ENCODE peak calls at places on chromosomes 6 and 20, in six cellular contexts. B is activated naive CD4-positive, alpha-beta T cell; Q is memory B cell; Y is amniotic stem cell; A is Kasumi-1; S is nucleus accumbens. L is an unnamed sample.

GRCh38 chr20:63234693-63235398 is 859 bp upstream of the BIRC7 start:
- DNase-seq in B (no peak), Q (no peak), Y (no peak), A (no peak), S (no peak), L (peak)

GRCh38 chr20:62043131-62043914 is 22.4 kb downstream of the TAF4 start:
- DNase-seq in B (no peak), Q (no peak), Y (no peak), A (no peak), S (no peak), L (no peak)

GRCh38 chr6:79170915-79171314 is 63.6 kb downstream of the HMGN3 start:
- DNase-seq in B (no peak), Q (no peak), Y (no peak), A (no peak), S (no peak), L (peak)

GRCh38 chr6:128204621-128205020 is 303.8 kb upstream of the THEMIS start:
- DNase-seq in B (no peak), Q (no peak), Y (no peak), A (no peak), S (no peak), L (no peak)

GRCh38 chr20:57202309-57202708 is 64.1 kb downstream of the BMP7 start:
- DNase-seq in B (no peak), Q (no peak), Y (no peak), A (no peak), S (no peak), L (no peak)

GRCh38 chr6:45587229-45588060 is 209.7 kb upstream of the SUPT3H start:
- DNase-seq in B (no peak), Q (no peak), Y (no peak), A (no peak), S (no peak), L (peak)

GRCh38 chr6:69390125-69390524 is 406.7 kb downstream of the LMBRD1 start:
- DNase-seq in B (no peak), Q (no peak), Y (no peak), A (peak), S (no peak), L (no peak)

GRCh38 chr6:3752538-3753227 is 1.2 kb upstream of the PXDC1 start:
- DNase-seq in B (no peak), Q (no peak), Y (no peak), A (no peak), S (no peak), L (no peak)

GRCh38 chr6:47131773-47132172 is 89.6 kb upstream of the ADGRF1 start:
- DNase-seq in B (no peak), Q (no peak), Y (no peak), A (no peak), S (no peak), L (no peak)